ENCODE peak calls at places on chromosome 19, in nine cellular contexts. One of them, this sample, is unnamed.

GRCh38 chr19:52959613-52960295 is 2.9 kb downstream of the ZNF816 start:
- DNase-seq in Daoy: no peak
- DNase-seq in stimulated activated CD8-positive, alpha-beta memory T cell treated with anti-CD3 and anti-CD28 coated beads, Interleukin-15, amount 100 ng/mL, for 24 hours: no peak
- DNase-seq in amniotic epithelial cell: no peak
- DNase-seq in NCI-H510A treated with DMSO at 0.1 percent for 48 hours: no peak
- DNase-seq in stimulated activated CD4-positive, alpha-beta T cell treated with anti-CD3 and anti-CD28 coated beads, TNF-alpha, amount 100 ng/mL, for 48 hours: no peak
- DNase-seq in GDM1: no peak
- DNase-seq in activated T-cell treated with anti-CD3 and anti-CD28 coated beads for 4 hours: no peak
- DNase-seq in A673: no peak
- DNase-seq in this sample: no peak

GRCh38 chr19:16849168-16849567 is 20.0 kb downstream of the SIN3B start:
- DNase-seq in activated T-cell treated with anti-CD3 and anti-CD28 coated beads for 4 hours: no peak
- DNase-seq in Daoy: peak; percentile 52
- DNase-seq in stimulated activated CD4-positive, alpha-beta T cell treated with anti-CD3 and anti-CD28 coated beads, TNF-alpha, amount 100 ng/mL, for 48 hours: no peak
- DNase-seq in A673: no peak
- DNase-seq in stimulated activated CD8-positive, alpha-beta memory T cell treated with anti-CD3 and anti-CD28 coated beads, Interleukin-15, amount 100 ng/mL, for 24 hours: no peak
- DNase-seq in GDM1: no peak
- DNase-seq in amniotic epithelial cell: peak; percentile 37
- DNase-seq in NCI-H510A treated with DMSO at 0.1 percent for 48 hours: no peak
- DNase-seq in this sample: no peak

GRCh38 chr19:48925240-48925843 is 8.2 kb upstream of the DHDH start:
- DNase-seq in GDM1: no peak
- DNase-seq in stimulated activated CD8-positive, alpha-beta memory T cell treated with anti-CD3 and anti-CD28 coated beads, Interleukin-15, amount 100 ng/mL, for 24 hours: no peak
- DNase-seq in Daoy: peak; percentile 88
- DNase-seq in A673: no peak
- DNase-seq in stimulated activated CD4-positive, alpha-beta T cell treated with anti-CD3 and anti-CD28 coated beads, TNF-alpha, amount 100 ng/mL, for 48 hours: no peak
- DNase-seq in amniotic epithelial cell: peak; percentile 33
- DNase-seq in activated T-cell treated with anti-CD3 and anti-CD28 coated beads for 4 hours: no peak
- DNase-seq in NCI-H510A treated with DMSO at 0.1 percent for 48 hours: no peak
- DNase-seq in this sample: peak; percentile 29

GRCh38 chr19:3632739-3633558 is 6.4 kb upstream of the CACTIN start:
- DNase-seq in GDM1: no peak
- DNase-seq in NCI-H510A treated with DMSO at 0.1 percent for 48 hours: no peak
- DNase-seq in Daoy: no peak
- DNase-seq in activated T-cell treated with anti-CD3 and anti-CD28 coated beads for 4 hours: no peak
- DNase-seq in stimulated activated CD8-positive, alpha-beta memory T cell treated with anti-CD3 and anti-CD28 coated beads, Interleukin-15, amount 100 ng/mL, for 24 hours: no peak
- DNase-seq in amniotic epithelial cell: no peak
- DNase-seq in stimulated activated CD4-positive, alpha-beta T cell treated with anti-CD3 and anti-CD28 coated beads, TNF-alpha, amount 100 ng/mL, for 48 hours: no peak
- DNase-seq in A673: no peak
- DNase-seq in this sample: no peak

GRCh38 chr19:9842834-9843625 is 7.9 kb downstream of the PIN1 start:
- DNase-seq in amniotic epithelial cell: no peak
- DNase-seq in stimulated activated CD8-positive, alpha-beta memory T cell treated with anti-CD3 and anti-CD28 coated beads, Interleukin-15, amount 100 ng/mL, for 24 hours: no peak
- DNase-seq in activated T-cell treated with anti-CD3 and anti-CD28 coated beads for 4 hours: no peak
- DNase-seq in Daoy: no peak
- DNase-seq in GDM1: no peak
- DNase-seq in NCI-H510A treated with DMSO at 0.1 percent for 48 hours: no peak
- DNase-seq in A673: no peak
- DNase-seq in stimulated activated CD4-positive, alpha-beta T cell treated with anti-CD3 and anti-CD28 coated beads, TNF-alpha, amount 100 ng/mL, for 48 hours: no peak
- DNase-seq in this sample: no peak

GRCh38 chr19:58386166-58386575 is 898 bp upstream of the RPS5 start:
- DNase-seq in activated T-cell treated with anti-CD3 and anti-CD28 coated beads for 4 hours: no peak
- DNase-seq in GDM1: no peak
- DNase-seq in amniotic epithelial cell: no peak
- DNase-seq in A673: no peak
- DNase-seq in stimulated activated CD8-positive, alpha-beta memory T cell treated with anti-CD3 and anti-CD28 coated beads, Interleukin-15, amount 100 ng/mL, for 24 hours: no peak
- DNase-seq in stimulated activated CD4-positive, alpha-beta T cell treated with anti-CD3 and anti-CD28 coated beads, TNF-alpha, amount 100 ng/mL, for 48 hours: no peak
- DNase-seq in NCI-H510A treated with DMSO at 0.1 percent for 48 hours: no peak
- DNase-seq in Daoy: no peak
- DNase-seq in this sample: no peak

GRCh38 chr19:4909172-4909896 is at the start of gene UHRF1:
- DNase-seq in stimulated activated CD4-positive, alpha-beta T cell treated with anti-CD3 and anti-CD28 coated beads, TNF-alpha, amount 100 ng/mL, for 48 hours: peak; percentile 70
- DNase-seq in A673: peak; percentile 91
- DNase-seq in NCI-H510A treated with DMSO at 0.1 percent for 48 hours: no peak
- DNase-seq in stimulated activated CD8-positive, alpha-beta memory T cell treated with anti-CD3 and anti-CD28 coated beads, Interleukin-15, amount 100 ng/mL, for 24 hours: peak; percentile 47
- DNase-seq in Daoy: peak; percentile 81
- DNase-seq in amniotic epithelial cell: no peak
- DNase-seq in GDM1: peak; percentile 68
- DNase-seq in activated T-cell treated with anti-CD3 and anti-CD28 coated beads for 4 hours: no peak
- DNase-seq in this sample: no peak

GRCh38 chr19:6828698-6829633 is 56.5 kb downstream of the VAV1 start:
- DNase-seq in activated T-cell treated with anti-CD3 and anti-CD28 coated beads for 4 hours: no peak
- DNase-seq in GDM1: peak; percentile 45
- DNase-seq in A673: peak; percentile 69
- DNase-seq in NCI-H510A treated with DMSO at 0.1 percent for 48 hours: no peak
- DNase-seq in stimulated activated CD4-positive, alpha-beta T cell treated with anti-CD3 and anti-CD28 coated beads, TNF-alpha, amount 100 ng/mL, for 48 hours: peak; percentile 43
- DNase-seq in amniotic epithelial cell: no peak
- DNase-seq in Daoy: peak; percentile 75
- DNase-seq in stimulated activated CD8-positive, alpha-beta memory T cell treated with anti-CD3 and anti-CD28 coated beads, Interleukin-15, amount 100 ng/mL, for 24 hours: no peak
- DNase-seq in this sample: no peak

GRCh38 chr19:51788936-51789795 is 5.8 kb upstream of the FPR3 start:
- DNase-seq in Daoy: peak; percentile 23
- DNase-seq in stimulated activated CD8-positive, alpha-beta memory T cell treated with anti-CD3 and anti-CD28 coated beads, Interleukin-15, amount 100 ng/mL, for 24 hours: no peak
- DNase-seq in stimulated activated CD4-positive, alpha-beta T cell treated with anti-CD3 and anti-CD28 coated beads, TNF-alpha, amount 100 ng/mL, for 48 hours: no peak
- DNase-seq in amniotic epithelial cell: peak; percentile 54
- DNase-seq in A673: no peak
- DNase-seq in GDM1: no peak
- DNase-seq in activated T-cell treated with anti-CD3 and anti-CD28 coated beads for 4 hours: no peak
- DNase-seq in NCI-H510A treated with DMSO at 0.1 percent for 48 hours: no peak
- DNase-seq in this sample: no peak

GRCh38 chr19:3617463-3617862 is 9.1 kb downstream of the CACTIN start:
- DNase-seq in activated T-cell treated with anti-CD3 and anti-CD28 coated beads for 4 hours: no peak
- DNase-seq in Daoy: no peak
- DNase-seq in GDM1: peak; percentile 71
- DNase-seq in A673: no peak
- DNase-seq in NCI-H510A treated with DMSO at 0.1 percent for 48 hours: no peak
- DNase-seq in stimulated activated CD4-positive, alpha-beta T cell treated with anti-CD3 and anti-CD28 coated beads, TNF-alpha, amount 100 ng/mL, for 48 hours: no peak
- DNase-seq in amniotic epithelial cell: no peak
- DNase-seq in stimulated activated CD8-positive, alpha-beta memory T cell treated with anti-CD3 and anti-CD28 coated beads, Interleukin-15, amount 100 ng/mL, for 24 hours: no peak
- DNase-seq in this sample: no peak

GRCh38 chr19:33379151-33379829 is 5.8 kb downstream of the CEBPG start:
- DNase-seq in activated T-cell treated with anti-CD3 and anti-CD28 coated beads for 4 hours: no peak
- DNase-seq in amniotic epithelial cell: no peak
- DNase-seq in stimulated activated CD4-positive, alpha-beta T cell treated with anti-CD3 and anti-CD28 coated beads, TNF-alpha, amount 100 ng/mL, for 48 hours: no peak
- DNase-seq in GDM1: no peak
- DNase-seq in NCI-H510A treated with DMSO at 0.1 percent for 48 hours: no peak
- DNase-seq in Daoy: no peak
- DNase-seq in A673: no peak
- DNase-seq in stimulated activated CD8-positive, alpha-beta memory T cell treated with anti-CD3 and anti-CD28 coated beads, Interleukin-15, amount 100 ng/mL, for 24 hours: no peak
- DNase-seq in this sample: no peak

GRCh38 chr19:46611791-46612190 is 10.7 kb downstream of the CALM3 start:
- DNase-seq in stimulated activated CD8-positive, alpha-beta memory T cell treated with anti-CD3 and anti-CD28 coated beads, Interleukin-15, amount 100 ng/mL, for 24 hours: no peak
- DNase-seq in stimulated activated CD4-positive, alpha-beta T cell treated with anti-CD3 and anti-CD28 coated beads, TNF-alpha, amount 100 ng/mL, for 48 hours: no peak
- DNase-seq in A673: no peak
- DNase-seq in GDM1: no peak
- DNase-seq in amniotic epithelial cell: no peak
- DNase-seq in Daoy: no peak
- DNase-seq in activated T-cell treated with anti-CD3 and anti-CD28 coated beads for 4 hours: no peak
- DNase-seq in NCI-H510A treated with DMSO at 0.1 percent for 48 hours: no peak
- DNase-seq in this sample: no peak

GRCh38 chr19:11205939-11206570 is 8.7 kb upstream of the KANK2 start:
- DNase-seq in NCI-H510A treated with DMSO at 0.1 percent for 48 hours: no peak
- DNase-seq in Daoy: no peak
- DNase-seq in stimulated activated CD8-positive, alpha-beta memory T cell treated with anti-CD3 and anti-CD28 coated beads, Interleukin-15, amount 100 ng/mL, for 24 hours: no peak
- DNase-seq in activated T-cell treated with anti-CD3 and anti-CD28 coated beads for 4 hours: no peak
- DNase-seq in GDM1: no peak
- DNase-seq in amniotic epithelial cell: no peak
- DNase-seq in A673: no peak
- DNase-seq in stimulated activated CD4-positive, alpha-beta T cell treated with anti-CD3 and anti-CD28 coated beads, TNF-alpha, amount 100 ng/mL, for 48 hours: no peak
- DNase-seq in this sample: no peak

GRCh38 chr19:12647490-12648071 is 19.0 kb downstream of the MAN2B1 start:
- DNase-seq in A673: peak; percentile 60
- DNase-seq in activated T-cell treated with anti-CD3 and anti-CD28 coated beads for 4 hours: no peak
- DNase-seq in stimulated activated CD8-positive, alpha-beta memory T cell treated with anti-CD3 and anti-CD28 coated beads, Interleukin-15, amount 100 ng/mL, for 24 hours: no peak
- DNase-seq in stimulated activated CD4-positive, alpha-beta T cell treated with anti-CD3 and anti-CD28 coated beads, TNF-alpha, amount 100 ng/mL, for 48 hours: peak; percentile 54
- DNase-seq in amniotic epithelial cell: peak; percentile 28
- DNase-seq in GDM1: no peak
- DNase-seq in Daoy: peak; percentile 49
- DNase-seq in NCI-H510A treated with DMSO at 0.1 percent for 48 hours: no peak
- DNase-seq in this sample: no peak

GRCh38 chr19:12778020-12778904 is 2.9 kb upstream of the HOOK2 start:
- DNase-seq in Daoy: peak; percentile 84
- DNase-seq in stimulated activated CD4-positive, alpha-beta T cell treated with anti-CD3 and anti-CD28 coated beads, TNF-alpha, amount 100 ng/mL, for 48 hours: no peak
- DNase-seq in A673: peak; percentile 78
- DNase-seq in GDM1: peak; percentile 39
- DNase-seq in amniotic epithelial cell: peak; percentile 74
- DNase-seq in stimulated activated CD8-positive, alpha-beta memory T cell treated with anti-CD3 and anti-CD28 coated beads, Interleukin-15, amount 100 ng/mL, for 24 hours: no peak
- DNase-seq in NCI-H510A treated with DMSO at 0.1 percent for 48 hours: peak; percentile 57
- DNase-seq in activated T-cell treated with anti-CD3 and anti-CD28 coated beads for 4 hours: no peak
- DNase-seq in this sample: no peak